ENCODE peak calls at places on chromosomes 12 and 14, in seven cellular contexts. O is uterus, T is choroid plexus epithelial cell, S is stomach, Y is MCF 10A, H is chondrocyte, C is AG10803. E is an unnamed sample.

GRCh38 chr12:89334770-89335169 is 17.5 kb downstream of the DUSP6 start:
- DNase-seq in O (no peak), C (peak), S (no peak), T (peak), Y (no peak), H (no peak), E (no peak)

GRCh38 chr12:42922512-42922865 is 332.9 kb upstream of the PRICKLE1 start:
- DNase-seq in T (no peak), H (no peak), C (no peak), Y (no peak), S (no peak), O (no peak), E (no peak)

GRCh38 chr14:56754966-56755365 is 55.3 kb downstream of the OTX2 start:
- DNase-seq in O (no peak), Y (no peak), S (no peak), C (no peak), H (no peak), T (no peak), E (no peak)

GRCh38 chr14:31205681-31206535 is 1.7 kb downstream of the HECTD1 start:
- DNase-seq in S (no peak), H (no peak), T (peak), O (no peak), Y (peak), C (peak), E (peak)

GRCh38 chr12:53425515-53426150 is 2.0 kb downstream of the AMHR2 start:
- DNase-seq in O (no peak), S (no peak), H (no peak), T (no peak), C (no peak), Y (no peak), E (no peak)

GRCh38 chr12:101501410-101502045 is 26.4 kb downstream of the SPIC start:
- DNase-seq in Y (peak), H (no peak), C (no peak), T (peak), S (no peak), O (no peak), E (peak)

GRCh38 chr12:34218193-34219045 is 196.1 kb downstream of the ALG10 start:
- DNase-seq in Y (peak), C (peak), O (peak), S (peak), T (peak), H (no peak), E (peak)

GRCh38 chr14:54730156-54730961 is 163.4 kb downstream of the SAMD4A start:
- DNase-seq in O (peak), T (peak), C (peak), S (no peak), H (no peak), Y (no peak), E (peak)

GRCh38 chr14:67965684-67966083 is 146.1 kb downstream of the RAD51B start:
- DNase-seq in H (no peak), S (no peak), T (no peak), Y (no peak), C (no peak), O (no peak), E (no peak)

GRCh38 chr14:23306412-23307145 is at the start of gene BCL2L2:
- DNase-seq in Y (peak), O (peak), T (peak), H (no peak), S (peak), C (peak), E (peak)

GRCh38 chr12:127393896-127394295 is 873.1 kb upstream of the TMEM132C start:
- DNase-seq in T (peak), H (no peak), Y (peak), C (peak), O (no peak), S (no peak), E (peak)

GRCh38 chr14:104505085-104506074 is 74.2 kb upstream of the C14orf180 start:
- DNase-seq in H (no peak), T (no peak), O (no peak), S (no peak), C (no peak), Y (no peak), E (no peak)

GRCh38 chr14:62734831-62735230 is 310.4 kb downstream of the KCNH5 start:
- DNase-seq in O (no peak), H (no peak), T (no peak), C (no peak), Y (peak), S (no peak), E (peak)

GRCh38 chr14:99568567-99569560 is 35.1 kb downstream of the CCDC85C start:
- DNase-seq in Y (peak), H (peak), O (peak), T (peak), C (peak), S (peak), E (no peak)

GRCh38 chr14:65972346-65972745 is 513.8 kb upstream of the CCDC196 start:
- DNase-seq in T (peak), C (peak), H (no peak), Y (no peak), O (no peak), S (no peak), E (no peak)

GRCh38 chr12:14111230-14111865 is 129.9 kb upstream of the GRIN2B start:
- DNase-seq in O (no peak), S (no peak), H (no peak), T (no peak), Y (peak), C (no peak), E (no peak)

GRCh38 chr12:118135788-118136558 is at the start of gene PEBP1:
- DNase-seq in T (peak), C (peak), S (peak), Y (peak), H (peak), O (peak), E (peak)
- TF ChIP-seq CTCF in T (no peak), C (no peak), S (no peak), Y (no peak), H (peak), O (no peak), E (no peak)

GRCh38 chr14:35258420-35258819 is 33.8 kb upstream of the PSMA6 start:
- DNase-seq in C (no peak), S (no peak), Y (no peak), T (no peak), O (no peak), H (no peak), E (no peak)

GRCh38 chr14:35257809-35258208 is 34.4 kb upstream of the PSMA6 start:
- DNase-seq in C (no peak), O (no peak), T (peak), H (no peak), Y (no peak), S (no peak), E (no peak)

GRCh38 chr14:35261774-35262173 is 30.4 kb upstream of the PSMA6 start:
- DNase-seq in S (no peak), O (no peak), C (peak), H (no peak), T (peak), Y (no peak), E (peak)
- TF ChIP-seq CTCF in S (no peak), O (peak), C (peak), H (peak), T (peak), Y (no peak), E (peak)

GRCh38 chr12:61991663-61992062 is 268.5 kb upstream of the USP15 start:
- DNase-seq in Y (no peak), S (no peak), H (no peak), C (no peak), O (no peak), T (no peak), E (no peak)

GRCh38 chr12:61996717-61997116 is 263.5 kb upstream of the USP15 start:
- DNase-seq in H (no peak), S (no peak), O (no peak), T (no peak), C (no peak), Y (no peak), E (no peak)

GRCh38 chr12:61993734-61994345 is 266.4 kb upstream of the USP15 start:
- DNase-seq in H (no peak), O (no peak), C (peak), S (no peak), Y (peak), T (peak), E (peak)
- TF ChIP-seq CTCF in H (peak), O (no peak), C (peak), S (peak), Y (peak), T (peak), E (peak)

GRCh38 chr14:100749967-100750597 is 23.4 kb downstream of the DLK1 start:
- DNase-seq in O (no peak), S (no peak), H (no peak), Y (no peak), T (no peak), C (no peak), E (no peak)

GRCh38 chr14:100747021-100747586 is 20.4 kb downstream of the DLK1 start:
- DNase-seq in O (peak), C (peak), T (peak), Y (peak), S (no peak), H (peak), E (peak)

GRCh38 chr14:100747736-100748135 is 21.0 kb downstream of the DLK1 start:
- DNase-seq in T (no peak), C (no peak), Y (no peak), H (peak), O (no peak), S (no peak), E (no peak)

GRCh38 chr14:100748403-100748802 is 21.7 kb downstream of the DLK1 start:
- DNase-seq in C (no peak), Y (no peak), S (no peak), T (no peak), O (no peak), H (peak), E (no peak)

GRCh38 chr14:100748944-100749343 is 22.3 kb downstream of the DLK1 start:
- DNase-seq in H (peak), Y (no peak), T (no peak), S (no peak), O (no peak), C (no peak), E (no peak)
- TF ChIP-seq CTCF in H (no peak), Y (no peak), T (no peak), S (no peak), O (no peak), C (no peak), E (no peak)

E was measured in bronchial epithelial cell.